ENCODE peak calls at places on chromosome 2, in seven cellular contexts. L is suprapubic skin, Y is transverse colon, D is AG04450, S is MM.1S, O is hepatocyte, F is ovary. U is an unnamed sample.

GRCh38 chr2:118983133-118983532 is 41.1 kb downstream of the MARCO start:
- DNase-seq in L (no peak), Y (no peak), D (no peak), S (no peak), O (no peak), F (no peak), U (no peak)

GRCh38 chr2:136242687-136243277 is 124.8 kb upstream of the CXCR4 start:
- DNase-seq in L (no peak), Y (peak; percentile 32), D (no peak), S (no peak), O (no peak), F (no peak), U (no peak)

GRCh38 chr2:84395819-84396218 is 63.3 kb downstream of the SUCLG1 start:
- DNase-seq in L (no peak), Y (no peak), D (peak; percentile 30), S (no peak), O (no peak), F (no peak), U (no peak)

GRCh38 chr2:28663359-28663758 is 88.3 kb upstream of the PPP1CB start:
- DNase-seq in L (no peak), Y (no peak), D (no peak), S (no peak), O (peak; percentile 46), F (no peak), U (no peak)

GRCh38 chr2:109195193-109196045 is 66.4 kb downstream of the SH3RF3 start:
- DNase-seq in L (no peak), Y (no peak), D (no peak), S (no peak), O (no peak), F (no peak), U (no peak)

GRCh38 chr2:63578767-63579166 is 9.5 kb downstream of the WDPCP start:
- DNase-seq in L (no peak), Y (no peak), D (no peak), S (no peak), O (no peak), F (no peak), U (no peak)

GRCh38 chr2:109614715-109615636 is 812 bp downstream of the SOWAHC start:
- DNase-seq in L (peak; percentile 72), Y (peak; percentile 31), D (no peak), S (no peak), O (peak; percentile 51), F (peak; percentile 27), U (no peak)

GRCh38 chr2:21078296-21078695 is 34.4 kb upstream of the APOB start:
- DNase-seq in L (no peak), Y (no peak), D (no peak), S (no peak), O (no peak), F (no peak), U (no peak)

GRCh38 chr2:223725494-223725893 is 111.9 kb downstream of the AP1S3 start:
- DNase-seq in L (peak; percentile 71), Y (peak; percentile 31), D (peak; percentile 88), S (no peak), O (peak; percentile 92), F (peak; percentile 74), U (no peak)

GRCh38 chr2:56267412-56267788 is 83.6 kb downstream of the CCDC85A start:
- DNase-seq in L (no peak), Y (no peak), D (no peak), S (no peak), O (no peak), F (no peak), U (no peak)

GRCh38 chr2:160561551-160562280 is 68.1 kb upstream of the RBMS1 start:
- DNase-seq in L (no peak), Y (no peak), D (peak; percentile 39), S (no peak), O (peak; percentile 5), F (no peak), U (no peak)

GRCh38 chr2:181892795-181893435 is 1.4 kb downstream of the ITPRID2 start:
- DNase-seq in L (no peak), Y (no peak), D (no peak), S (no peak), O (no peak), F (no peak), U (no peak)

GRCh38 chr2:47401789-47402554 is 984 bp upstream of the MSH2 start:
- DNase-seq in L (no peak), Y (no peak), D (no peak), S (no peak), O (no peak), F (no peak), U (no peak)

GRCh38 chr2:66845307-66845706 is 410.4 kb downstream of the MEIS1 start:
- DNase-seq in L (no peak), Y (no peak), D (no peak), S (no peak), O (no peak), F (no peak), U (no peak)

GRCh38 chr2:127570282-127571250 is 35.1 kb downstream of the MYO7B start:
- DNase-seq in L (no peak), Y (no peak), D (no peak), S (no peak), O (no peak), F (no peak), U (no peak)

GRCh38 chr2:38394903-38395341 is 17.8 kb upstream of the ATL2 start:
- DNase-seq in L (no peak), Y (no peak), D (no peak), S (peak; percentile 21), O (no peak), F (no peak), U (no peak)

GRCh38 chr2:113173563-113174368 is at the start of gene PSD4:
- DNase-seq in L (no peak), Y (peak; percentile 82), D (no peak), S (peak; percentile 90), O (no peak), F (no peak), U (peak; percentile 75)

GRCh38 chr2:11835403-11835802 is 89.0 kb downstream of the LPIN1 start:
- DNase-seq in L (no peak), Y (no peak), D (no peak), S (no peak), O (no peak), F (no peak), U (no peak)

GRCh38 chr2:27493948-27494283 is 1.1 kb downstream of the FNDC4 start:
- DNase-seq in L (peak; percentile 70), Y (no peak), D (no peak), S (no peak), O (no peak), F (no peak), U (no peak)

DNA sequence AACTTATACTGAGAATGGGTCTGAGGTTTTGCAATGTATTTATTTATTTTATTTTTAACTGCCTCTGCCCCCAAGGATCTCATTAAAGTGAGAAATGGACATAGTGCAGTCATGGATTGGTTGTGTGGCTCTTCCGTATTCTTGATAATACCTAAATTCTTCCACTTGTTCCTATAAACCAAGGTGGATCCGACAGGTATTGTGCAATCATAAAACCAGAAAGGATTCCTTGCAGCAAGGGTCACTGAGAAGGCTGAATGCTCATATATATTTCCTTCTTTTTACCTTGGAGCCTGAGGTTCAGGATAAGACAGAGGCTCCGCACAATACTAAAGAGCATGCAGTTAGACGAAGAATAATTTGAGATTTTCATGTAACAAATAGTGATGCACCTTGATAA is 826.0 kb upstream of the SOX11 start:
- DNase-seq in L (no peak), Y (no peak), D (no peak), S (no peak), O (no peak), F (no peak), U (no peak)
- H3K9me3 ChIP-seq in L (no peaks in the 10 kb centered on the region), Y (no peaks in the 10 kb centered on the region), D (peaks cover 19% of the 10 kb centered on the region), S (no peaks in the 10 kb centered on the region), O (no peaks in the 10 kb centered on the region), F (no peaks in the 10 kb centered on the region), U (peaks cover 3% of the 10 kb centered on the region)

GRCh38 chr2:4675295-4675694 is 971.9 kb downstream of the DCDC2C start:
- DNase-seq in L (no peak), Y (no peak), D (no peak), S (no peak), O (no peak), F (no peak), U (no peak)

GRCh38 chr2:4670331-4670730 is 967.0 kb downstream of the DCDC2C start:
- DNase-seq in L (no peak), Y (no peak), D (no peak), S (no peak), O (no peak), F (no peak), U (no peak)

GRCh38 chr2:4673025-4673489 is 969.7 kb downstream of the DCDC2C start:
- DNase-seq in L (no peak), Y (no peak), D (no peak), S (no peak), O (no peak), F (no peak), U (no peak)

GRCh38 chr2:4678937-4679336 is 975.6 kb downstream of the DCDC2C start:
- DNase-seq in L (no peak), Y (no peak), D (no peak), S (no peak), O (no peak), F (no peak), U (no peak)

DNA sequence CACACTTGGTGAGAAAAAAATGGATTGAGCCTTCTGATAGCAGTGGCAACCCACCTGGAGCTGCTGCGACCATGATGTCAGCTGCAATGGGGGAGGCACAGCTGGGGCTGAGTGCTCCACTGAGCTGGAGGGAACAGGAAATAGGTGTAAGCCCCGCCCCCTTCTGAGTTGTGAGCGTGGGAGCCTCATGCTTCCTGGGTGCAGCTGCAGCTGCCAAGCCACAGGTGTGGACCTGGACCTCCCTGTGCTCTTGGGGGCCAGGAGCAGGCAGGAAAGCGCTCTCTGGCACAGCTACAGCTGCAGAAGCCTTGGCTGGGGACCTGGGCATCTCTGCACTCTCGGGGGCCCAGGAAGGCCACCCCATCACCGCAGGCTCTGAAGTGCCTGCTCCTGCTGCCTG is 970.6 kb downstream of the DCDC2C start:
- DNase-seq in L (no peak), Y (no peak), D (no peak), S (no peak), O (no peak), F (no peak), U (no peak)
- H3K9me3 ChIP-seq in L (no peaks in the 10 kb centered on the region), Y (no peaks in the 10 kb centered on the region), D (peaks cover 25% of the 10 kb centered on the region), S (no peaks in the 10 kb centered on the region), O (no peaks in the 10 kb centered on the region), F (no peaks in the 10 kb centered on the region), U (no peaks in the 10 kb centered on the region)

GRCh38 chr2:96993367-96993766 is 7.0 kb upstream of the FAM178B start:
- DNase-seq in L (no peak), Y (no peak), D (no peak), S (no peak), O (no peak), F (no peak), U (no peak)
- H3K9me3 ChIP-seq in L (no peaks in the 10 kb centered on the region), Y (no peaks in the 10 kb centered on the region), D (no peaks in the 10 kb centered on the region), S (no peaks in the 10 kb centered on the region), O (no peaks in the 10 kb centered on the region), F (no peaks in the 10 kb centered on the region), U (no peaks in the 10 kb centered on the region)

DNA sequence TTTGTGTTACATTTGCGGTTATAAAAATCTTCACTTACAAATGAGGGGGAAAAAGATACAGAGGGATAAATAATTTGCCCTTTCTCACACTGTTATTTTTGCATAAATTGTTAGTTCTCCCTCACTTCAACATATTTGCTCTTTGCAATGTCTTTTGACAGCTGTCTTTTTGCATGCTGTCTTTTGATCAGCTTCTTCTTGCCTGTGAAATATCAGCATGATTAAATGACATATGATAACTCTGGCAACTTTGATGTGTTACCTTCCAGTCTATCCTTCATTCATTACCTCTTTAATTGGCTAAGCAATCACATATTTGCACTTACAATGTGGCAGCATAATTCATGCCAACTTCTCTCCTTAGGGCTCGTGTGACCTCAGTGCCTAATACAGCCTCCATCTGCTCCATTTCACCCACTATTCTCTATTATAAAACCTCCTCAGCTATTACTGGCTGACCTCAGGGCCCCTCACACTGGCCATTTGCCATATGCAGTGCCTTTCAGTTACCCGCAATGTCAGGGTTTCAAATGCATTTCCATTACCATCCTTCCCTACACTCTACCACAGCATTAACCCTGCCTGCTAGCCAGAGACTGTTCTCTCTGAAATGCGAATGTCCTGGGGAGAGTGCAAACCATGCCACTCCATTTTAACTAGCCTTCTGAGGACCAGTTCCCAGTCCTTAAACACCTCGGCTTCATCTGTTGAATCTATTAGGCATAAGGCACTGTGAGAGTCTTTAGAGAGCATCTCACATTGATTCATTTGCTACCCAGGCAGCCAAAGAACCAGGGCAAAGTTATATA is 1056.6 kb upstream of the CHAC2 start:
- DNase-seq in L (no peak), Y (no peak), D (no peak), S (no peak), O (no peak), F (no peak), U (no peak)
- H3K9me3 ChIP-seq in L (no peaks in the 10 kb centered on the region), Y (no peaks in the 10 kb centered on the region), D (no peaks in the 10 kb centered on the region), S (no peaks in the 10 kb centered on the region), O (no peaks in the 10 kb centered on the region), F (no peaks in the 10 kb centered on the region), U (no peaks in the 10 kb centered on the region)